ENCODE peak calls at places on chromosome 9, in six cellular contexts. J, I, W, O, K and A are unnamed samples.
A peak's percentile ranks its signal among the peaks of the same experiment; 100 is the strongest.

GRCh38 chr9:89218040-89218928 is 39.7 kb upstream of the SHC3 start:
- DNase-seq in W (no peak), O (no peak), K (no peak), J (no peak), I (no peak), A (no peak)

GRCh38 chr9:128292009-128292408 is 15.9 kb downstream of the SWI5 start:
- DNase-seq in J (no peak), W (no peak), I (no peak), K (no peak), O (peak; percentile 17), A (no peak)

GRCh38 chr9:134769084-134769455 is 111.5 kb upstream of the FCN2 start:
- DNase-seq in I (no peak), O (no peak), W (no peak), K (no peak), J (no peak), A (no peak)

GRCh38 chr9:130905902-130906726 is 9.5 kb upstream of the QRFP start:
- DNase-seq in O (peak; percentile 75), K (no peak), W (peak; percentile 20), I (no peak), J (no peak), A (no peak)

GRCh38 chr9:88590558-88591146 is 55.7 kb downstream of the NXNL2 start:
- DNase-seq in W (peak; percentile 6), K (no peak), O (no peak), I (no peak), J (peak; percentile 33), A (no peak)

GRCh38 chr9:97548379-97548778 is 46.9 kb downstream of the TMOD1 start:
- DNase-seq in K (no peak), W (no peak), I (no peak), J (no peak), O (no peak), A (no peak)

GRCh38 chr9:91589101-91589553 is 165.5 kb upstream of the NFIL3 start:
- DNase-seq in J (peak; percentile 4), W (no peak), K (peak; percentile 1), I (peak; percentile 88), O (no peak), A (no peak)

GRCh38 chr9:100700689-100701318 is 122.9 kb downstream of the CAVIN4 start:
- DNase-seq in I (peak; percentile 9), K (no peak), W (peak; percentile 27), J (peak; percentile 38), O (peak; percentile 32), A (no peak)

GRCh38 chr9:4769321-4770080 is 23.2 kb upstream of the RCL1 start:
- DNase-seq in J (no peak), W (no peak), O (peak; percentile 32), K (no peak), I (peak; percentile 53), A (no peak)

GRCh38 chr9:112771359-112772214 is 21.0 kb downstream of the SNX30 start:
- DNase-seq in O (no peak), K (no peak), I (peak; percentile 51), W (no peak), J (no peak), A (no peak)

GRCh38 chr9:133585481-133586367 is 23.5 kb downstream of the FAM163B start:
- DNase-seq in I (no peak), W (no peak), K (no peak), J (no peak), O (no peak), A (peak; percentile 26)

DNA sequence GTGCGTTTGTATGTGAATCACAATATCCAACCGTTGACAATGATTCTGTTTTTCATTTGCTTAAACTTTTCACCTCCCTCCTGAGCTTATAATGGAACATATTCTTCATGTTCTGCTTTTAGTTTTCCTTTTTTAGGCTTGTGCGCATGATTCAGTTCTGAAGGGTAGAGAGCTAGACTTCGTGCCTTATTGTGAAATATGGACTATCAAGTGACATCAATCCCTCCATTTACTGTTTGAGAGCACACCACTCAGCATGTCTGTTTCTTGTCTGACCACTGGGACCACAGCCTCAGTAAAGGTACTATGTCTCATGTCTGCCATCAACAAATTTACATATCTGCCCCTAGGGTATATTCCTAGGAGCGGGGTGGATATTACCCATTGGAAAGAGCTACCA is 30.5 kb upstream of the LPAR1 start:
- DNase-seq in W (no peak), K (no peak), J (no peak), O (no peak), I (no peak), A (no peak)
- TF ChIP-seq BHLHE40 in W (no peak), K (no peak), J (no peak), O (no peak), I (no peak), A (no peak)

DNA sequence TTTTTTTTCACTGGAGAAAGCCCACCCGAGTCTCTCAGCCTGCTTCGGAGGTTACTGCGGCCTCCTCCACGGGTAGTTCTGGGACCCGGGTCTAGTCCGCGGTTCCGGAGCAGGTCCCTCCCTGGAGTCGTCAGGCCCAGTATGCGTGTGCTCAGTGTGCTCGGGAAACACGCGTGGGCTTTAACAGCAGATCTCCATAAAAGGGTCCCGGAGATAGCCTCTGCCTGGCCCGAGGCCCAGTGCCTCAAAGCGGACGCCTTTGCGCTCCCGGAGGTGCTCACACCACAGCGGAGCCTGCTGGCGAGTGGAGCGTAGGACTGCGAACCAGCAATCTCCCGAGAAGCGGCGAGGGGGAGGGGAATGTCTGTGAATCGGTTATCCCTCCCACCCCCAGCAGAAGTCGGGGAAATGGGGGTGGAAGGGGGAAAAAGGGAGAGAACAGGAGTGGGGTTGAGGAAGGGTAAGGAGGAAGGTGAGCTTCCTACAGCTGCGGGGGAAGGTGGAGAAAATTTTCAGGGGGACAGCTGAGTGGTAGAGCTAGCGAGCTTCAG is 28.7 kb downstream of the CDKN2A start:
- DNase-seq in J (no peak), O (no peak), I (peak; percentile 77), W (peak; percentile 45), K (no peak), A (no peak)
- TF ChIP-seq BHLHE40 in J (no peak), O (no peak), I (no peak), W (no peak), K (no peak), A (no peak)

GRCh38 chr9:35313911-35314310 is 152.1 kb downstream of the UNC13B start:
- DNase-seq in I (peak; percentile 29), O (no peak), W (no peak), J (no peak), K (no peak), A (no peak)
- TF ChIP-seq BHLHE40 in I (no peak), O (no peak), W (no peak), J (no peak), K (no peak), A (no peak)

DNA sequence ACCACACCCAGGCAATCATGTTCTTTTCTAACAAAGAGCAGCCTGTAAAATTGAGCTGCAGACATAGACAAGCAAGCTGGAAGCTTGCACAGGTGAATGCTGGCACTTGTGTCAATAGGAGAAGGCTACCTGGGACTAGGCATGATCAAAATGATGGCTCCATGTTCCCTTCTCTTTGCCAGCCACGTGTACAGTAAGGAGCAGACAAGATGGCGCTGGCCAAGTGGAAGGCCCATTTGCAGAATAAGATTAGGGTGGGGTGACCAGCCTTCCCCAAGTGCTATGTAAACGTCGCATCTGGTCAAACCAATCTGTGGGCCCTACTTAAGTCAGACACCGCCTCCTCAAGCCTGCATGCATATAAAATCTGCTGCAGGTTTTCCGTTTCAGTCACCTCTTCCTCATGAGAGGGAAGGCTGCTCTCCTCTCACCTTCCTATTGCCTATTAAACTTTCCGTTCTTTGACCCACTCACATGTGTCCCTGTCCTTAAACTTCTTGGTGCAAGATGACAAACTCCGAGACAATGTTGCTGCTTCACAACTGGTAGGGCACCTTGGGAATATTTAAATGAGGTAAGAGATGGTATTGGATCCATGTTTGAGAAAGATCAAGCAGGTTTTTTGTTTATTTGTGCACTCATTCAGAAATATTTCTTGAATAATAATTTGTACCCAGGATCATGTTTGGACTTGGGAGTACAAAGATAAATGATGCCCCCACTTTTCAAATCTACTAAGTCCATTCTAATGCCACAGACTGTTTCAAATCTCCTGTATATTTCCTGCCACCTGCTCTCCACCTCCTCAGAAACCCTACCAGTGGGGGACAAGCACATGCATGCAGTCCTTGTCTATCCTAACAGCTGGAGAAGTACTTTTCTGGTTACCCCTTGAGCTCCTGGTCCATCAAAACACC is 30.7 kb upstream of the TGFBR1 start:
- DNase-seq in I (no peak), K (no peak), W (no peak), J (no peak), O (peak; percentile 47), A (no peak)
- TF ChIP-seq BHLHE40 in I (no peak), K (no peak), W (no peak), J (no peak), O (no peak), A (no peak)

GRCh38 chr9:38360880-38361836 is 31.3 kb upstream of the ALDH1B1 start:
- DNase-seq in W (no peak), O (no peak), K (no peak), J (no peak), I (no peak), A (no peak)
- TF ChIP-seq BHLHE40 in W (no peak), O (no peak), K (no peak), J (no peak), I (no peak), A (no peak)